ENCODE peak calls at places on chromosomes 2 and 18, in four cellular contexts. H is GM18507, K is thoracic aorta, C is EL. V is an unnamed sample.

GRCh38 chr2:234463626-234464290 is 33.1 kb downstream of the ARL4C start:
- DNase-seq in K (no peak), H (no peak), C (no peak), V (peak)

GRCh38 chr18:39862341-39862740 is 2092.7 kb upstream of the PIK3C3 start:
- DNase-seq in K (no peak), H (no peak), C (no peak), V (no peak)

GRCh38 chr2:219119422-219120043 is 41.1 kb downstream of the NHEJ1 start:
- DNase-seq in H (peak), C (peak), K (peak), V (peak)

GRCh38 chr2:220744861-220745260 is 827.2 kb downstream of the EPHA4 start:
- DNase-seq in K (no peak), H (no peak), C (no peak), V (no peak)

GRCh38 chr2:5984946-5985345 is 292.8 kb downstream of the SOX11 start:
- DNase-seq in K (no peak), H (no peak), C (no peak), V (no peak)

GRCh38 chr2:64405476-64406406 is 48.2 kb upstream of the LGALSL start:
- DNase-seq in C (peak), K (no peak), H (no peak), V (no peak)

GRCh38 chr2:70978388-70979357 is at the start of gene ANKRD53:
- DNase-seq in H (no peak), C (peak), K (no peak), V (no peak)

GRCh38 chr2:65045651-65046050 is 10.6 kb upstream of the CEP68 start:
- DNase-seq in H (no peak), C (peak), K (no peak), V (no peak)

GRCh38 chr2:3242747-3243369 is 134.8 kb downstream of the EIPR1 start:
- DNase-seq in H (no peak), K (no peak), C (no peak), V (peak)

GRCh38 chr2:159379181-159379580 is 92.7 kb upstream of the WDSUB1 start:
- DNase-seq in K (no peak), H (no peak), C (no peak), V (no peak)

GRCh38 chr2:8472545-8473361 is 209.1 kb upstream of the ID2 start:
- DNase-seq in K (no peak), H (no peak), C (no peak), V (no peak)

GRCh38 chr2:49240608-49241007 is 86.3 kb upstream of the FSHR start:
- DNase-seq in K (no peak), C (peak), H (no peak), V (no peak)

V was measured in effector memory CD4-positive, alpha-beta T cell.